ENCODE peak calls at places on chromosomes 6 and 20, in seven cellular contexts. A is stimulated activated CD8-positive, alpha-beta memory T cell treated with anti-CD3 and anti-CD28 coated beads, Interleukin-7, amount 100 ng/mL, for 48 hours; V is KG1; Z is AG09319; K is transverse colon; L is GM10248; U is COR-L47. J is an unnamed sample.

GRCh38 chr6:141290871-141291270 is 841.9 kb upstream of the GJE1 start:
- DNase-seq in K (no peak), L (no peak), A (no peak), U (no peak), Z (no peak), V (no peak), J (no peak)

GRCh38 chr20:45378191-45378590 is at the start of gene TP53TG5:
- DNase-seq in A (no peak), U (no peak), L (no peak), K (no peak), V (no peak), Z (no peak), J (no peak)

GRCh38 chr6:36884610-36885009 is 1.1 kb upstream of the C6orf89 start:
- DNase-seq in L (no peak), V (no peak), Z (no peak), K (no peak), A (no peak), U (no peak), J (no peak)

GRCh38 chr20:41011551-41012067 is 17.0 kb upstream of the TOP1 start:
- DNase-seq in V (no peak), L (peak; percentile 83), U (no peak), A (no peak), K (peak; percentile 58), Z (no peak), J (no peak)

GRCh38 chr6:108348655-108349349 is 53.9 kb downstream of the AFG1L start:
- DNase-seq in U (no peak), Z (no peak), A (no peak), L (peak; percentile 83), K (no peak), V (no peak), J (no peak)

GRCh38 chr20:46035713-46036112 is 6.7 kb downstream of the SLC12A5 start:
- DNase-seq in Z (no peak), U (no peak), K (no peak), A (no peak), V (no peak), L (no peak), J (no peak)

GRCh38 chr6:35044145-35044745 is 96.9 kb downstream of the TCP11 start:
- DNase-seq in A (no peak), Z (no peak), U (peak; percentile 89), V (no peak), K (peak; percentile 41), L (no peak), J (no peak)

GRCh38 chr6:10381133-10381829 is 33.6 kb downstream of the TFAP2A start:
- DNase-seq in U (no peak), A (no peak), L (peak; percentile 57), Z (no peak), V (no peak), K (no peak), J (no peak)

GRCh38 chr6:40584741-40585140 is 2.4 kb downstream of the LRFN2 start:
- DNase-seq in L (no peak), V (no peak), Z (no peak), K (no peak), U (no peak), A (no peak), J (no peak)

GRCh38 chr20:62606551-62607201 is 35.6 kb upstream of the SLCO4A1 start:
- DNase-seq in A (no peak), U (peak; percentile 79), K (peak; percentile 28), L (no peak), V (no peak), Z (no peak), J (peak; percentile 26)

GRCh38 chr6:21846541-21847451 is 253.2 kb downstream of the SOX4 start:
- DNase-seq in A (peak; percentile 24), V (peak; percentile 81), L (no peak), Z (no peak), U (peak; percentile 80), K (no peak), J (no peak)

GRCh38 chr20:30488941-30489601 is 768.4 kb upstream of the DEFB115 start:
- DNase-seq in A (no peak), L (no peak), K (no peak), Z (no peak), V (no peak), U (no peak), J (no peak)

GRCh38 chr6:28884423-28885148 is 39.2 kb downstream of the TRIM27 start:
- DNase-seq in A (peak; percentile 61), K (no peak), U (no peak), Z (no peak), L (no peak), V (no peak), J (peak; percentile 36)

GRCh38 chr6:87706187-87706966 is 4.3 kb upstream of the AKIRIN2 start:
- DNase-seq in K (no peak), L (no peak), V (no peak), A (no peak), Z (no peak), U (no peak), J (no peak)

GRCh38 chr20:17971571-17972013 is 2.8 kb downstream of the MGME1 start:
- DNase-seq in L (no peak), U (no peak), V (no peak), A (no peak), K (no peak), Z (no peak), J (no peak)

GRCh38 chr6:24900917-24901697 is 34.7 kb downstream of the RIPOR2 start:
- DNase-seq in V (no peak), L (no peak), K (no peak), Z (no peak), U (no peak), A (no peak), J (no peak)

GRCh38 chr6:53544050-53544499 is 826 bp downstream of the GCLC start:
- DNase-seq in U (no peak), Z (no peak), L (no peak), V (peak; percentile 47), K (no peak), A (no peak), J (no peak)

GRCh38 chr20:11861479-11861878 is 56.2 kb upstream of the BTBD3 start:
- DNase-seq in V (no peak), U (no peak), L (no peak), Z (no peak), A (no peak), K (no peak), J (no peak)

GRCh38 chr6:131177996-131178395 is 42.7 kb downstream of the AKAP7 start:
- DNase-seq in A (no peak), Z (no peak), V (no peak), K (no peak), U (no peak), L (no peak), J (no peak)

GRCh38 chr6:100420711-100421110 is 44.0 kb downstream of the SIM1 start:
- DNase-seq in V (no peak), Z (no peak), U (no peak), A (no peak), K (no peak), L (no peak), J (no peak)

GRCh38 chr6:38860041-38860440 is 144.9 kb downstream of the DNAH8 start:
- DNase-seq in V (no peak), K (no peak), Z (no peak), U (no peak), A (no peak), L (no peak), J (no peak)

GRCh38 chr6:15952231-15953151 is 176.4 kb upstream of the MYLIP start:
- DNase-seq in V (no peak), U (no peak), K (no peak), L (no peak), Z (no peak), A (no peak), J (no peak)

GRCh38 chr20:1803216-1804128 is 91.7 kb upstream of the SIRPA start:
- DNase-seq in L (peak; percentile 67), Z (no peak), V (peak; percentile 52), K (peak; percentile 58), U (no peak), A (no peak), J (peak; percentile 84)

GRCh38 chr6:15296735-15297134 is 50.9 kb downstream of the JARID2 start:
- DNase-seq in L (peak; percentile 46), U (no peak), Z (no peak), K (no peak), V (peak; percentile 76), A (peak; percentile 44), J (no peak)

GRCh38 chr20:58884966-58885365 is 32.5 kb downstream of the GNAS start:
- DNase-seq in V (no peak), U (no peak), K (no peak), L (no peak), A (no peak), Z (no peak), J (no peak)

GRCh38 chr20:47669927-47670890 is 115.1 kb downstream of the SULF2 start:
- DNase-seq in V (no peak), L (no peak), Z (no peak), U (no peak), K (no peak), A (no peak), J (no peak)

GRCh38 chr6:1832358-1832757 is 222.6 kb downstream of the FOXC1 start:
- DNase-seq in Z (no peak), U (no peak), L (no peak), A (no peak), K (no peak), V (no peak), J (no peak)

GRCh38 chr6:43129434-43130194 is 41.5 kb upstream of the SRF start:
- DNase-seq in V (no peak), K (peak; percentile 53), L (peak; percentile 46), U (no peak), Z (no peak), A (no peak), J (peak; percentile 11)

GRCh38 chr20:23003916-23004315 is 31.2 kb upstream of the SSTR4 start:
- DNase-seq in K (no peak), L (no peak), A (no peak), V (no peak), Z (no peak), U (no peak), J (no peak)

GRCh38 chr20:4829494-4830211 is 107.9 kb downstream of the PRND start:
- DNase-seq in V (no peak), U (peak; percentile 8), K (no peak), L (no peak), Z (no peak), A (no peak), J (peak; percentile 93)

GRCh38 chr6:149127212-149127611 is 190.3 kb upstream of the TAB2 start:
- DNase-seq in A (no peak), Z (peak; percentile 1), K (no peak), U (no peak), V (no peak), L (no peak), J (no peak)

GRCh38 chr6:147154454-147154853 is 49.8 kb upstream of the STXBP5 start:
- DNase-seq in Z (no peak), U (peak; percentile 44), A (no peak), L (no peak), V (no peak), K (no peak), J (no peak)

GRCh38 chr6:15457121-15457646 is 205.6 kb downstream of the DTNBP1 start:
- DNase-seq in V (no peak), Z (no peak), A (no peak), U (no peak), L (no peak), K (no peak), J (no peak)

GRCh38 chr6:136007355-136007754 is 155.9 kb downstream of the PDE7B start:
- DNase-seq in U (no peak), K (no peak), A (no peak), L (no peak), V (no peak), Z (no peak), J (peak; percentile 78)

GRCh38 chr6:158376650-158377081 is 64.4 kb downstream of the TULP4 start:
- DNase-seq in L (no peak), K (no peak), Z (peak; percentile 35), V (no peak), U (no peak), A (no peak), J (no peak)

J was measured in AML-193.